ENCODE peak calls at places on chromosome 5, in five cellular contexts. R, G, I, M and K are unnamed samples.

GRCh38 chr5:9212605-9213004 is 333.3 kb downstream of the SEMA5A start:
- DNase-seq in R (no peak), G (no peak), I (no peak), M (no peak), K (no peak)

GRCh38 chr5:1112596-1113331 is 901 bp upstream of the SLC12A7 start:
- DNase-seq in R (no peak), G (peak), I (no peak), M (no peak), K (no peak)

GRCh38 chr5:28809811-28810750 is 1771.7 kb upstream of the CDH9 start:
- DNase-seq in R (no peak), G (no peak), I (no peak), M (no peak), K (no peak)

GRCh38 chr5:171907731-171908343 is 98.6 kb downstream of the FBXW11 start:
- DNase-seq in R (peak), G (no peak), I (peak), M (peak), K (peak)

GRCh38 chr5:150505041-150505511 is 2.9 kb upstream of the NDST1 start:
- DNase-seq in R (no peak), G (peak), I (no peak), M (no peak), K (no peak)

GRCh38 chr5:84437673-84438315 is 53.1 kb upstream of the EDIL3 start:
- DNase-seq in R (no peak), G (peak), I (no peak), M (no peak), K (no peak)

GRCh38 chr5:54403121-54403520 is 52.4 kb upstream of the HSPB3 start:
- DNase-seq in R (no peak), G (no peak), I (no peak), M (no peak), K (no peak)

GRCh38 chr5:1380011-1380817 is 35.3 kb upstream of the CLPTM1L start:
- DNase-seq in R (no peak), G (no peak), I (peak), M (peak), K (peak)

GRCh38 chr5:1888541-1889251 is 6.0 kb upstream of the IRX4 start:
- DNase-seq in R (no peak), G (no peak), I (no peak), M (no peak), K (no peak)

GRCh38 chr5:103224118-103224893 is 34.3 kb upstream of the MACIR start:
- DNase-seq in R (no peak), G (peak), I (peak), M (peak), K (no peak)

GRCh38 chr5:170923910-170924620 is 62.2 kb downstream of the RANBP17 start:
- DNase-seq in R (no peak), G (no peak), I (no peak), M (no peak), K (no peak)

GRCh38 chr5:127697894-127698600 is 5.1 kb upstream of the CCDC192 start:
- DNase-seq in R (no peak), G (no peak), I (no peak), M (no peak), K (no peak)

GRCh38 chr5:79484731-79485130 is 29.2 kb downstream of the HOMER1 start:
- DNase-seq in R (no peak), G (no peak), I (no peak), M (no peak), K (no peak)

GRCh38 chr5:79753863-79754645 is 64.4 kb downstream of the CMYA5 start:
- DNase-seq in R (no peak), G (no peak), I (no peak), M (no peak), K (no peak)

GRCh38 chr5:139190125-139190524 is 8.0 kb downstream of the SIL1 start:
- DNase-seq in R (no peak), G (peak), I (no peak), M (no peak), K (no peak)

GRCh38 chr5:109945097-109945678 is 255.5 kb downstream of the MAN2A1 start:
- DNase-seq in R (no peak), G (no peak), I (no peak), M (no peak), K (no peak)

GRCh38 chr5:100424787-100425186 is 110.4 kb upstream of the FAM174A start:
- DNase-seq in R (no peak), G (no peak), I (no peak), M (no peak), K (no peak)

GRCh38 chr5:2910401-2911175 is 159.1 kb upstream of the IRX2 start:
- DNase-seq in R (no peak), G (no peak), I (no peak), M (no peak), K (no peak)

GRCh38 chr5:19902316-19902934 is 85.6 kb downstream of the CDH18 start:
- DNase-seq in R (no peak), G (no peak), I (no peak), M (no peak), K (no peak)

GRCh38 chr5:142735323-142736246 is 34.6 kb upstream of the ARHGAP26 start:
- DNase-seq in R (no peak), G (no peak), I (no peak), M (no peak), K (no peak)

GRCh38 chr5:159912033-159912800 is 4.1 kb upstream of the ADRA1B start:
- DNase-seq in R (no peak), G (peak), I (no peak), M (no peak), K (peak)

GRCh38 chr5:173035904-173036707 is 20.0 kb upstream of the CREBRF start:
- DNase-seq in R (no peak), G (no peak), I (no peak), M (no peak), K (peak)

GRCh38 chr5:34914671-34915138 is 599 bp downstream of the RAD1 start:
- DNase-seq in R (peak), G (no peak), I (no peak), M (no peak), K (no peak)

GRCh38 chr5:13878357-13878756 is 66.1 kb downstream of the DNAH5 start:
- DNase-seq in R (no peak), G (no peak), I (no peak), M (no peak), K (no peak)

GRCh38 chr5:116441223-116441622 is 133.4 kb downstream of the SEMA6A start:
- DNase-seq in R (no peak), G (no peak), I (no peak), M (no peak), K (no peak)

GRCh38 chr5:69265931-69266330 is 31.2 kb downstream of the CDK7 start:
- DNase-seq in R (no peak), G (no peak), I (no peak), M (no peak), K (no peak)

GRCh38 chr5:132086277-132086794 is 12.7 kb downstream of the CSF2 start:
- DNase-seq in R (no peak), G (peak), I (no peak), M (no peak), K (peak)

GRCh38 chr5:120778491-120779293 is 314.6 kb downstream of the PRR16 start:
- DNase-seq in R (no peak), G (no peak), I (no peak), M (no peak), K (no peak)

GRCh38 chr5:134466241-134467069 is 54.8 kb upstream of the CDKN2AIPNL start:
- DNase-seq in R (peak), G (peak), I (peak), M (peak), K (peak)

GRCh38 chr5:107672212-107673105 is 1.7 kb upstream of the EFNA5 start:
- DNase-seq in R (peak), G (peak), I (no peak), M (peak), K (peak)

GRCh38 chr5:134411546-134412266 is at the start of gene CDKN2AIPNL:
- DNase-seq in R (peak), G (peak), I (peak), M (peak), K (peak)

GRCh38 chr5:13027886-13028285 is 916.6 kb downstream of the DNAH5 start:
- DNase-seq in R (no peak), G (no peak), I (no peak), M (no peak), K (no peak)